ENCODE peak calls at places on chromosomes 3 and 15, in four cellular contexts. S, L, F and U are unnamed samples.

GRCh38 chr3:53152316-53152715 is 8.7 kb upstream of the PRKCD start:
- DNase-seq in S (no peak), F (no peak), L (no peak), U (no peak)

GRCh38 chr3:196149375-196149774 is 61.8 kb downstream of the ZDHHC19 start:
- DNase-seq in F (no peak), L (no peak), S (no peak), U (no peak)

GRCh38 chr3:30548605-30549004 is 57.8 kb upstream of the TGFBR2 start:
- DNase-seq in L (no peak), S (no peak), F (no peak), U (no peak)

GRCh38 chr3:19106307-19106706 is 42.0 kb upstream of the KCNH8 start:
- DNase-seq in L (no peak), F (no peak), S (no peak), U (no peak)

GRCh38 chr15:25905140-25905539 is 42.0 kb upstream of the ATP10A start:
- DNase-seq in S (no peak), L (no peak), F (no peak), U (no peak)

GRCh38 chr3:152835311-152836102 is 576 bp downstream of the P2RY1 start:
- DNase-seq in F (peak), L (peak), S (no peak), U (peak)

GRCh38 chr15:68789921-68790575 is 30.6 kb downstream of the ANP32A start:
- DNase-seq in L (no peak), S (no peak), F (no peak), U (no peak)

GRCh38 chr3:175161291-175161690 is 302.2 kb downstream of the NAALADL2 start:
- DNase-seq in L (no peak), F (no peak), S (no peak), U (no peak)

GRCh38 chr15:91408476-91409076 is 308.5 kb downstream of the SV2B start:
- DNase-seq in F (peak), L (no peak), S (no peak), U (no peak)

GRCh38 chr3:52277972-52278509 is 408 bp downstream of the WDR82 start:
- DNase-seq in L (peak), S (no peak), F (no peak), U (peak)

GRCh38 chr15:97126556-97127233 is 796.2 kb downstream of the NR2F2 start:
- DNase-seq in L (no peak), F (no peak), S (no peak), U (no peak)
- TF ChIP-seq CTCF in L (no peak), F (no peak), S (no peak), U (no peak)

GRCh38 chr3:132803889-132804288 is 81.7 kb upstream of the NPHP3 start:
- DNase-seq in L (no peak), S (no peak), F (no peak), U (no peak)
- TF ChIP-seq CTCF in L (no peak), S (no peak), F (peak), U (no peak)

GRCh38 chr3:107933450-107933849 is 157.4 kb downstream of the CD47 start:
- DNase-seq in S (no peak), L (no peak), F (no peak), U (no peak)
- TF ChIP-seq CTCF in S (no peak), L (no peak), F (no peak), U (no peak)

GRCh38 chr3:178107804-178108203 is 428.4 kb upstream of the KCNMB2 start:
- DNase-seq in L (no peak), S (no peak), F (no peak), U (no peak)
- TF ChIP-seq CTCF in L (no peak), S (no peak), F (no peak), U (no peak)

GRCh38 chr3:138594935-138595259 is 837 bp upstream of the CEP70 start:
- DNase-seq in L (no peak), S (no peak), F (no peak), U (no peak)
- TF ChIP-seq CTCF in L (no peak), S (no peak), F (peak), U (no peak)